ENCODE peak calls at places on chromosomes 12 and 14, in six cellular contexts. One of them, this sample, is unnamed.

GRCh38 chr14:81402123-81402495 is 2.0 kb upstream of the STON2 start:
- DNase-seq in fibroblast of the aortic adventitia: peak; percentile 48
- DNase-seq in foreskin keratinocyte: no peak
- DNase-seq in astrocyte of the spinal cord: peak; percentile 62
- DNase-seq in ACHN: no peak
- DNase-seq in stimulated activated naive CD8-positive, alpha-beta T cell treated with anti-CD3 and anti-CD28 coated beads, Interleukin-15, Interleukin-2, amounts not matched to agents 100 U/mL and 50 U/mL, for 24 hours: no peak
- DNase-seq in this sample: no peak

GRCh38 chr12:108833757-108834472 is 23.5 kb downstream of the SSH1 start:
- DNase-seq in fibroblast of the aortic adventitia: peak; percentile 89
- DNase-seq in foreskin keratinocyte: no peak
- DNase-seq in astrocyte of the spinal cord: peak; percentile 80
- DNase-seq in ACHN: no peak
- DNase-seq in stimulated activated naive CD8-positive, alpha-beta T cell treated with anti-CD3 and anti-CD28 coated beads, Interleukin-15, Interleukin-2, amounts not matched to agents 100 U/mL and 50 U/mL, for 24 hours: no peak
- DNase-seq in this sample: no peak

GRCh38 chr14:73432124-73432523 is 26.2 kb downstream of the NUMB start:
- DNase-seq in fibroblast of the aortic adventitia: no peak
- DNase-seq in foreskin keratinocyte: no peak
- DNase-seq in astrocyte of the spinal cord: no peak
- DNase-seq in ACHN: no peak
- DNase-seq in stimulated activated naive CD8-positive, alpha-beta T cell treated with anti-CD3 and anti-CD28 coated beads, Interleukin-15, Interleukin-2, amounts not matched to agents 100 U/mL and 50 U/mL, for 24 hours: no peak
- DNase-seq in this sample: no peak

GRCh38 chr12:73677520-73678291 is 859.9 kb upstream of the ATXN7L3B start:
- DNase-seq in fibroblast of the aortic adventitia: no peak
- DNase-seq in foreskin keratinocyte: no peak
- DNase-seq in astrocyte of the spinal cord: no peak
- DNase-seq in ACHN: no peak
- DNase-seq in stimulated activated naive CD8-positive, alpha-beta T cell treated with anti-CD3 and anti-CD28 coated beads, Interleukin-15, Interleukin-2, amounts not matched to agents 100 U/mL and 50 U/mL, for 24 hours: no peak
- DNase-seq in this sample: no peak

GRCh38 chr14:100654814-100655795 is 67.9 kb upstream of the BEGAIN start:
- DNase-seq in fibroblast of the aortic adventitia: no peak
- DNase-seq in foreskin keratinocyte: no peak
- DNase-seq in astrocyte of the spinal cord: no peak
- DNase-seq in ACHN: peak; percentile 35
- DNase-seq in stimulated activated naive CD8-positive, alpha-beta T cell treated with anti-CD3 and anti-CD28 coated beads, Interleukin-15, Interleukin-2, amounts not matched to agents 100 U/mL and 50 U/mL, for 24 hours: peak; percentile 54
- DNase-seq in this sample: peak; percentile 78

GRCh38 chr12:32158525-32158924 is 51.9 kb downstream of the BICD1 start:
- DNase-seq in fibroblast of the aortic adventitia: no peak
- DNase-seq in foreskin keratinocyte: no peak
- DNase-seq in astrocyte of the spinal cord: no peak
- DNase-seq in ACHN: no peak
- DNase-seq in stimulated activated naive CD8-positive, alpha-beta T cell treated with anti-CD3 and anti-CD28 coated beads, Interleukin-15, Interleukin-2, amounts not matched to agents 100 U/mL and 50 U/mL, for 24 hours: no peak
- DNase-seq in this sample: no peak

GRCh38 chr12:95107362-95107761 is 33.9 kb upstream of the NR2C1 start:
- DNase-seq in fibroblast of the aortic adventitia: no peak
- DNase-seq in foreskin keratinocyte: no peak
- DNase-seq in astrocyte of the spinal cord: no peak
- DNase-seq in ACHN: no peak
- DNase-seq in stimulated activated naive CD8-positive, alpha-beta T cell treated with anti-CD3 and anti-CD28 coated beads, Interleukin-15, Interleukin-2, amounts not matched to agents 100 U/mL and 50 U/mL, for 24 hours: no peak
- DNase-seq in this sample: no peak

GRCh38 chr12:13436696-13437391 is 240.3 kb downstream of the EMP1 start:
- DNase-seq in fibroblast of the aortic adventitia: peak; percentile 65
- DNase-seq in foreskin keratinocyte: no peak
- DNase-seq in astrocyte of the spinal cord: no peak
- DNase-seq in ACHN: no peak
- DNase-seq in stimulated activated naive CD8-positive, alpha-beta T cell treated with anti-CD3 and anti-CD28 coated beads, Interleukin-15, Interleukin-2, amounts not matched to agents 100 U/mL and 50 U/mL, for 24 hours: no peak
- DNase-seq in this sample: no peak

GRCh38 chr12:124453419-124454351 is 113.7 kb downstream of the NCOR2 start:
- DNase-seq in fibroblast of the aortic adventitia: peak; percentile 51
- DNase-seq in foreskin keratinocyte: no peak
- DNase-seq in astrocyte of the spinal cord: peak; percentile 67
- DNase-seq in ACHN: peak; percentile 78
- DNase-seq in stimulated activated naive CD8-positive, alpha-beta T cell treated with anti-CD3 and anti-CD28 coated beads, Interleukin-15, Interleukin-2, amounts not matched to agents 100 U/mL and 50 U/mL, for 24 hours: peak; percentile 88
- DNase-seq in this sample: peak; percentile 84

GRCh38 chr12:129607293-129607692 is 296.5 kb downstream of the TMEM132D start:
- DNase-seq in fibroblast of the aortic adventitia: no peak
- DNase-seq in foreskin keratinocyte: no peak
- DNase-seq in astrocyte of the spinal cord: peak; percentile 90
- DNase-seq in ACHN: peak; percentile 90
- DNase-seq in stimulated activated naive CD8-positive, alpha-beta T cell treated with anti-CD3 and anti-CD28 coated beads, Interleukin-15, Interleukin-2, amounts not matched to agents 100 U/mL and 50 U/mL, for 24 hours: no peak
- DNase-seq in this sample: no peak

GRCh38 chr14:88934231-88934898 is 109.9 kb downstream of the TTC8 start:
- DNase-seq in fibroblast of the aortic adventitia: peak; percentile 41
- DNase-seq in foreskin keratinocyte: no peak
- DNase-seq in astrocyte of the spinal cord: peak; percentile 43
- DNase-seq in ACHN: no peak
- DNase-seq in stimulated activated naive CD8-positive, alpha-beta T cell treated with anti-CD3 and anti-CD28 coated beads, Interleukin-15, Interleukin-2, amounts not matched to agents 100 U/mL and 50 U/mL, for 24 hours: no peak
- DNase-seq in this sample: no peak

GRCh38 chr12:1642513-1642912 is 13.5 kb downstream of the WNT5B start:
- DNase-seq in fibroblast of the aortic adventitia: no peak
- DNase-seq in foreskin keratinocyte: no peak
- DNase-seq in astrocyte of the spinal cord: no peak
- DNase-seq in ACHN: no peak
- DNase-seq in stimulated activated naive CD8-positive, alpha-beta T cell treated with anti-CD3 and anti-CD28 coated beads, Interleukin-15, Interleukin-2, amounts not matched to agents 100 U/mL and 50 U/mL, for 24 hours: no peak
- DNase-seq in this sample: no peak

GRCh38 chr12:44509471-44509870 is 366.6 kb downstream of the NELL2 start:
- DNase-seq in fibroblast of the aortic adventitia: no peak
- DNase-seq in foreskin keratinocyte: no peak
- DNase-seq in astrocyte of the spinal cord: no peak
- DNase-seq in ACHN: no peak
- DNase-seq in stimulated activated naive CD8-positive, alpha-beta T cell treated with anti-CD3 and anti-CD28 coated beads, Interleukin-15, Interleukin-2, amounts not matched to agents 100 U/mL and 50 U/mL, for 24 hours: no peak
- DNase-seq in this sample: no peak

GRCh38 chr12:6734506-6735082 is 10.7 kb downstream of the COPS7A start:
- DNase-seq in fibroblast of the aortic adventitia: no peak
- DNase-seq in foreskin keratinocyte: no peak
- DNase-seq in astrocyte of the spinal cord: no peak
- DNase-seq in ACHN: no peak
- DNase-seq in stimulated activated naive CD8-positive, alpha-beta T cell treated with anti-CD3 and anti-CD28 coated beads, Interleukin-15, Interleukin-2, amounts not matched to agents 100 U/mL and 50 U/mL, for 24 hours: no peak
- DNase-seq in this sample: no peak

GRCh38 chr12:72110814-72111615 is 161.2 kb upstream of the TRHDE start:
- DNase-seq in fibroblast of the aortic adventitia: no peak
- DNase-seq in foreskin keratinocyte: no peak
- DNase-seq in astrocyte of the spinal cord: no peak
- DNase-seq in ACHN: no peak
- DNase-seq in stimulated activated naive CD8-positive, alpha-beta T cell treated with anti-CD3 and anti-CD28 coated beads, Interleukin-15, Interleukin-2, amounts not matched to agents 100 U/mL and 50 U/mL, for 24 hours: no peak
- DNase-seq in this sample: no peak

GRCh38 chr14:81302613-81303012 is 81.9 kb upstream of the GTF2A1 start:
- DNase-seq in fibroblast of the aortic adventitia: no peak
- DNase-seq in foreskin keratinocyte: no peak
- DNase-seq in astrocyte of the spinal cord: no peak
- DNase-seq in ACHN: no peak
- DNase-seq in stimulated activated naive CD8-positive, alpha-beta T cell treated with anti-CD3 and anti-CD28 coated beads, Interleukin-15, Interleukin-2, amounts not matched to agents 100 U/mL and 50 U/mL, for 24 hours: no peak
- DNase-seq in this sample: no peak

GRCh38 chr12:22082190-22082701 is 36.2 kb downstream of the CMAS start:
- DNase-seq in fibroblast of the aortic adventitia: no peak
- DNase-seq in foreskin keratinocyte: no peak
- DNase-seq in astrocyte of the spinal cord: no peak
- DNase-seq in ACHN: no peak
- DNase-seq in stimulated activated naive CD8-positive, alpha-beta T cell treated with anti-CD3 and anti-CD28 coated beads, Interleukin-15, Interleukin-2, amounts not matched to agents 100 U/mL and 50 U/mL, for 24 hours: no peak
- DNase-seq in this sample: no peak

GRCh38 chr12:98422809-98423208 is 92.6 kb upstream of the TMPO start:
- DNase-seq in fibroblast of the aortic adventitia: no peak
- DNase-seq in foreskin keratinocyte: no peak
- DNase-seq in astrocyte of the spinal cord: no peak
- DNase-seq in ACHN: peak; percentile 65
- DNase-seq in stimulated activated naive CD8-positive, alpha-beta T cell treated with anti-CD3 and anti-CD28 coated beads, Interleukin-15, Interleukin-2, amounts not matched to agents 100 U/mL and 50 U/mL, for 24 hours: no peak
- DNase-seq in this sample: no peak

GRCh38 chr12:133202493-133203343 is 21.4 kb downstream of the ZNF268 start:
- DNase-seq in fibroblast of the aortic adventitia: no peak
- DNase-seq in foreskin keratinocyte: no peak
- DNase-seq in astrocyte of the spinal cord: peak; percentile 20
- DNase-seq in ACHN: peak; percentile 27
- DNase-seq in stimulated activated naive CD8-positive, alpha-beta T cell treated with anti-CD3 and anti-CD28 coated beads, Interleukin-15, Interleukin-2, amounts not matched to agents 100 U/mL and 50 U/mL, for 24 hours: no peak
- DNase-seq in this sample: no peak

GRCh38 chr12:114848661-114849060 is 164.7 kb upstream of the TBX3 start:
- DNase-seq in fibroblast of the aortic adventitia: peak; percentile 96
- DNase-seq in foreskin keratinocyte: no peak
- DNase-seq in astrocyte of the spinal cord: peak; percentile 88
- DNase-seq in ACHN: no peak
- DNase-seq in stimulated activated naive CD8-positive, alpha-beta T cell treated with anti-CD3 and anti-CD28 coated beads, Interleukin-15, Interleukin-2, amounts not matched to agents 100 U/mL and 50 U/mL, for 24 hours: no peak
- DNase-seq in this sample: no peak

GRCh38 chr12:4215862-4216541 is 57.6 kb upstream of the CCND2 start:
- DNase-seq in fibroblast of the aortic adventitia: no peak
- DNase-seq in foreskin keratinocyte: peak; percentile 72
- DNase-seq in astrocyte of the spinal cord: no peak
- DNase-seq in ACHN: no peak
- DNase-seq in stimulated activated naive CD8-positive, alpha-beta T cell treated with anti-CD3 and anti-CD28 coated beads, Interleukin-15, Interleukin-2, amounts not matched to agents 100 U/mL and 50 U/mL, for 24 hours: peak; percentile 14
- DNase-seq in this sample: no peak

GRCh38 chr12:97465012-97465345 is 2.4 kb downstream of the RMST start:
- DNase-seq in fibroblast of the aortic adventitia: no peak
- DNase-seq in foreskin keratinocyte: no peak
- DNase-seq in astrocyte of the spinal cord: no peak
- DNase-seq in ACHN: no peak
- DNase-seq in stimulated activated naive CD8-positive, alpha-beta T cell treated with anti-CD3 and anti-CD28 coated beads, Interleukin-15, Interleukin-2, amounts not matched to agents 100 U/mL and 50 U/mL, for 24 hours: no peak
- DNase-seq in this sample: no peak

GRCh38 chr12:132323171-132324010 is 6.0 kb downstream of the GALNT9 start:
- DNase-seq in fibroblast of the aortic adventitia: no peak
- DNase-seq in foreskin keratinocyte: no peak
- DNase-seq in astrocyte of the spinal cord: no peak
- DNase-seq in ACHN: no peak
- DNase-seq in stimulated activated naive CD8-positive, alpha-beta T cell treated with anti-CD3 and anti-CD28 coated beads, Interleukin-15, Interleukin-2, amounts not matched to agents 100 U/mL and 50 U/mL, for 24 hours: peak; percentile 22
- DNase-seq in this sample: no peak

GRCh38 chr12:103303484-103303883 is 192.3 kb downstream of the C12orf42 start:
- DNase-seq in fibroblast of the aortic adventitia: no peak
- DNase-seq in foreskin keratinocyte: no peak
- DNase-seq in astrocyte of the spinal cord: no peak
- DNase-seq in ACHN: no peak
- DNase-seq in stimulated activated naive CD8-positive, alpha-beta T cell treated with anti-CD3 and anti-CD28 coated beads, Interleukin-15, Interleukin-2, amounts not matched to agents 100 U/mL and 50 U/mL, for 24 hours: no peak
- DNase-seq in this sample: no peak

GRCh38 chr14:68527329-68527851 is 265.5 kb downstream of the ZFP36L1 start:
- DNase-seq in fibroblast of the aortic adventitia: no peak
- DNase-seq in foreskin keratinocyte: no peak
- DNase-seq in astrocyte of the spinal cord: no peak
- DNase-seq in ACHN: no peak
- DNase-seq in stimulated activated naive CD8-positive, alpha-beta T cell treated with anti-CD3 and anti-CD28 coated beads, Interleukin-15, Interleukin-2, amounts not matched to agents 100 U/mL and 50 U/mL, for 24 hours: no peak
- DNase-seq in this sample: no peak

GRCh38 chr14:99512110-99512449 is 30.9 kb downstream of the CCNK start:
- DNase-seq in fibroblast of the aortic adventitia: no peak
- DNase-seq in foreskin keratinocyte: no peak
- DNase-seq in astrocyte of the spinal cord: no peak
- DNase-seq in ACHN: no peak
- DNase-seq in stimulated activated naive CD8-positive, alpha-beta T cell treated with anti-CD3 and anti-CD28 coated beads, Interleukin-15, Interleukin-2, amounts not matched to agents 100 U/mL and 50 U/mL, for 24 hours: no peak
- DNase-seq in this sample: no peak

GRCh38 chr14:104865069-104865630 is at the start of gene CEP170B:
- DNase-seq in fibroblast of the aortic adventitia: no peak
- DNase-seq in foreskin keratinocyte: no peak
- DNase-seq in astrocyte of the spinal cord: no peak
- DNase-seq in ACHN: peak; percentile 38
- DNase-seq in stimulated activated naive CD8-positive, alpha-beta T cell treated with anti-CD3 and anti-CD28 coated beads, Interleukin-15, Interleukin-2, amounts not matched to agents 100 U/mL and 50 U/mL, for 24 hours: peak; percentile 46
- DNase-seq in this sample: no peak

GRCh38 chr12:41121374-41121773 is 66.7 kb upstream of the PDZRN4 start:
- DNase-seq in fibroblast of the aortic adventitia: no peak
- DNase-seq in foreskin keratinocyte: no peak
- DNase-seq in astrocyte of the spinal cord: no peak
- DNase-seq in ACHN: no peak
- DNase-seq in stimulated activated naive CD8-positive, alpha-beta T cell treated with anti-CD3 and anti-CD28 coated beads, Interleukin-15, Interleukin-2, amounts not matched to agents 100 U/mL and 50 U/mL, for 24 hours: no peak
- DNase-seq in this sample: no peak

GRCh38 chr12:104171785-104172563 is 34.0 kb upstream of the NFYB start:
- DNase-seq in fibroblast of the aortic adventitia: no peak
- DNase-seq in foreskin keratinocyte: no peak
- DNase-seq in astrocyte of the spinal cord: no peak
- DNase-seq in ACHN: no peak
- DNase-seq in stimulated activated naive CD8-positive, alpha-beta T cell treated with anti-CD3 and anti-CD28 coated beads, Interleukin-15, Interleukin-2, amounts not matched to agents 100 U/mL and 50 U/mL, for 24 hours: no peak
- DNase-seq in this sample: no peak

GRCh38 chr12:74725154-74725553 is 187.5 kb downstream of the ATXN7L3B start:
- DNase-seq in fibroblast of the aortic adventitia: peak; percentile 70
- DNase-seq in foreskin keratinocyte: no peak
- DNase-seq in astrocyte of the spinal cord: peak; percentile 62
- DNase-seq in ACHN: peak; percentile 46
- DNase-seq in stimulated activated naive CD8-positive, alpha-beta T cell treated with anti-CD3 and anti-CD28 coated beads, Interleukin-15, Interleukin-2, amounts not matched to agents 100 U/mL and 50 U/mL, for 24 hours: no peak
- DNase-seq in this sample: no peak

GRCh38 chr12:31702047-31702446 is 26.8 kb downstream of the AMN1 start:
- DNase-seq in fibroblast of the aortic adventitia: peak; percentile 53
- DNase-seq in foreskin keratinocyte: no peak
- DNase-seq in astrocyte of the spinal cord: peak; percentile 7
- DNase-seq in ACHN: peak; percentile 35
- DNase-seq in stimulated activated naive CD8-positive, alpha-beta T cell treated with anti-CD3 and anti-CD28 coated beads, Interleukin-15, Interleukin-2, amounts not matched to agents 100 U/mL and 50 U/mL, for 24 hours: no peak
- DNase-seq in this sample: no peak

This sample was measured in B cell.